ENCODE peak calls at places on chromosomes 4 and X, in nine cellular contexts. V is HCEC 1CT, I is iPS DF 6.9, M is adrenal gland, K is NCI-H187, O is AG08396, T is osteocyte, W is mesendoderm, P is lung microvascular endothelial cell. Y is an unnamed sample.

GRCh38 chr4:141625023-141625422 is 11.4 kb upstream of the IL15 start:
- DNase-seq in V (no peak), I (no peak), M (no peak), K (no peak), O (no peak), T (no peak), W (peak; percentile 54), P (no peak), Y (no peak)

GRCh38 chrX:11756354-11757318 is 1.4 kb upstream of the MSL3 start:
- DNase-seq in V (no peak), I (no peak), M (no peak), K (no peak), O (no peak), T (no peak), W (peak; percentile 1), P (peak; percentile 8), Y (peak; percentile 61)

GRCh38 chr4:85409251-85409650 is 65.7 kb upstream of the ARHGAP24 start:
- DNase-seq in V (no peak), I (no peak), M (no peak), K (no peak), O (no peak), T (no peak), W (no peak), P (peak; percentile 92), Y (peak; percentile 8)

GRCh38 chr4:185573651-185574199 is 38.4 kb upstream of the PDLIM3 start:
- DNase-seq in V (peak; percentile 72), I (peak; percentile 67), M (peak; percentile 55), K (no peak), O (peak; percentile 39), T (no peak), W (peak; percentile 98), P (peak; percentile 91), Y (peak; percentile 75)

GRCh38 chr4:119228406-119228805 is 15.9 kb downstream of the USP53 start:
- DNase-seq in V (no peak), I (no peak), M (no peak), K (no peak), O (no peak), T (no peak), W (no peak), P (no peak), Y (no peak)

GRCh38 chr4:55311792-55312490 is 34.1 kb upstream of the SRD5A3 start:
- DNase-seq in V (peak; percentile 31), I (no peak), M (peak; percentile 11), K (no peak), O (no peak), T (no peak), W (no peak), P (peak; percentile 44), Y (no peak)

GRCh38 chr4:8093587-8094274 is 64.9 kb downstream of the ABLIM2 start:
- DNase-seq in V (no peak), I (no peak), M (no peak), K (no peak), O (no peak), T (no peak), W (no peak), P (no peak), Y (no peak)

GRCh38 chr4:136687118-136687517 is 845.2 kb downstream of the PCDH18 start:
- DNase-seq in V (no peak), I (no peak), M (no peak), K (no peak), O (no peak), T (no peak), W (peak; percentile 23), P (no peak), Y (no peak)

GRCh38 chrX:24341795-24342194 is 18.6 kb upstream of the SUPT20HL1 start:
- DNase-seq in V (peak; percentile 20), I (no peak), M (no peak), K (no peak), O (no peak), T (no peak), W (no peak), P (peak; percentile 78), Y (peak; percentile 75)

GRCh38 chr4:158094413-158095110 is 78.3 kb downstream of the GASK1B start:
- DNase-seq in V (peak; percentile 26), I (no peak), M (peak; percentile 85), K (no peak), O (no peak), T (no peak), W (peak; percentile 97), P (no peak), Y (peak; percentile 63)

GRCh38 chr4:116122131-116122530 is 963.2 kb downstream of the TRAM1L1 start:
- DNase-seq in V (no peak), I (no peak), M (no peak), K (no peak), O (no peak), T (no peak), W (no peak), P (no peak), Y (no peak)

GRCh38 chr4:47930971-47931804 is 16.8 kb upstream of the NFXL1 start:
- DNase-seq in V (peak; percentile 50), I (no peak), M (peak; percentile 48), K (no peak), O (no peak), T (no peak), W (no peak), P (peak; percentile 51), Y (peak; percentile 59)

GRCh38 chr4:165982934-165983333 is 109.9 kb downstream of the TLL1 start:
- DNase-seq in V (no peak), I (no peak), M (no peak), K (no peak), O (no peak), T (no peak), W (no peak), P (no peak), Y (no peak)

GRCh38 chrX:110341189-110342035 is 17.2 kb upstream of the RTL9 start:
- DNase-seq in V (peak; percentile 83), I (no peak), M (no peak), K (no peak), O (peak; percentile 6), T (no peak), W (peak; percentile 18), P (no peak), Y (peak; percentile 82)

GRCh38 chr4:75800972-75801371 is 76.6 kb downstream of the USO1 start:
- DNase-seq in V (peak; percentile 51), I (no peak), M (no peak), K (no peak), O (no peak), T (no peak), W (no peak), P (peak; percentile 26), Y (peak; percentile 29)

GRCh38 chr4:186587416-186588018 is 32.1 kb upstream of the MTNR1A start:
- DNase-seq in V (peak; percentile 20), I (peak; percentile 25), M (peak; percentile 83), K (peak; percentile 1), O (peak; percentile 57), T (peak; percentile 88), W (peak; percentile 44), P (peak; percentile 66), Y (peak; percentile 58)

GRCh38 chr4:123120473-123120872 is 198.1 kb upstream of the NUDT6 start:
- DNase-seq in V (peak; percentile 81), I (no peak), M (no peak), K (no peak), O (peak; percentile 38), T (no peak), W (no peak), P (peak; percentile 30), Y (peak; percentile 55)

Y was measured in EL.